ENCODE peak calls at places on chromosomes 4 and X, in eight cellular contexts. Q is HFFc6, F is D341Med, S is Calu3, K is DMS79 treated with DMSO at 0.1 percent for 48 hours, D is epithelial cell of proximal tubule, W is HEK293T, G is GM04504. Y is an unnamed sample.

GRCh38 chr4:1198070-1198844 is 25.9 kb upstream of the SPON2 start:
- DNase-seq in Q (peak), F (no peak), S (no peak), K (no peak), D (no peak), W (no peak), G (no peak), Y (no peak)

GRCh38 chrX:150092549-150092948 is 154.3 kb upstream of the EOLA2 start:
- DNase-seq in Q (no peak), F (no peak), S (no peak), K (peak), D (no peak), W (no peak), G (no peak), Y (no peak)

GRCh38 chr4:170391066-170391754 is 301.5 kb upstream of the AADAT start:
- DNase-seq in Q (no peak), F (no peak), S (no peak), K (no peak), D (peak), W (no peak), G (peak), Y (no peak)

GRCh38 chrX:11423362-11423818 is 130.2 kb downstream of the AMELX start:
- DNase-seq in Q (peak), F (no peak), S (peak), K (no peak), D (no peak), W (no peak), G (no peak), Y (no peak)

GRCh38 chr4:152723236-152723635 is 43.4 kb upstream of the TMEM154 start:
- DNase-seq in Q (no peak), F (no peak), S (no peak), K (no peak), D (no peak), W (no peak), G (no peak), Y (no peak)

GRCh38 chr4:83110222-83110945 is 4.1 kb downstream of the PLAC8 start:
- DNase-seq in Q (peak), F (peak), S (peak), K (peak), D (peak), W (peak), G (peak), Y (peak)

GRCh38 chrX:43500240-43500639 is 155.9 kb upstream of the MAOA start:
- DNase-seq in Q (no peak), F (no peak), S (no peak), K (no peak), D (no peak), W (no peak), G (no peak), Y (peak)

GRCh38 chr4:38601244-38601915 is 62.6 kb upstream of the KLF3 start:
- DNase-seq in Q (no peak), F (no peak), S (peak), K (no peak), D (peak), W (no peak), G (no peak), Y (no peak)

GRCh38 chr4:87227704-87228560 is 7.5 kb upstream of the KLHL8 start:
- DNase-seq in Q (no peak), F (no peak), S (no peak), K (no peak), D (no peak), W (no peak), G (no peak), Y (no peak)

GRCh38 chrX:3527166-3527565 is 180.7 kb upstream of the MXRA5 start:
- DNase-seq in Q (peak), F (no peak), S (no peak), K (no peak), D (no peak), W (no peak), G (no peak), Y (no peak)

GRCh38 chrX:66049056-66049455 is 9.2 kb upstream of the VSIG4 start:
- DNase-seq in Q (no peak), F (no peak), S (no peak), K (no peak), D (no peak), W (no peak), G (no peak), Y (no peak)

GRCh38 chr4:111274486-111274885 is 651.6 kb upstream of the PITX2 start:
- DNase-seq in Q (no peak), F (no peak), S (no peak), K (no peak), D (no peak), W (no peak), G (no peak), Y (no peak)

GRCh38 chr4:144591401-144591800 is 54.6 kb upstream of the HHIP start:
- DNase-seq in Q (peak), F (peak), S (peak), K (no peak), D (peak), W (no peak), G (peak), Y (no peak)

GRCh38 chrX:132837126-132837525 is 121.3 kb downstream of the HS6ST2 start:
- DNase-seq in Q (no peak), F (no peak), S (peak), K (no peak), D (peak), W (no peak), G (peak), Y (no peak)

GRCh38 chrX:28016823-28017222 is 35.6 kb upstream of the DCAF8L1 start:
- DNase-seq in Q (no peak), F (no peak), S (no peak), K (no peak), D (no peak), W (no peak), G (no peak), Y (no peak)

GRCh38 chr4:4420421-4420820 is 33.5 kb downstream of the NSG1 start:
- DNase-seq in Q (no peak), F (peak), S (no peak), K (no peak), D (no peak), W (no peak), G (no peak), Y (no peak)

GRCh38 chr4:105741548-105741947 is 33.0 kb downstream of the GSTCD start:
- DNase-seq in Q (no peak), F (no peak), S (no peak), K (no peak), D (no peak), W (no peak), G (no peak), Y (no peak)

GRCh38 chr4:148510211-148510610 is 68.0 kb upstream of the NR3C2 start:
- DNase-seq in Q (no peak), F (no peak), S (no peak), K (no peak), D (no peak), W (no peak), G (no peak), Y (no peak)

GRCh38 chr4:74501579-74501978 is 56.6 kb downstream of the AREG start:
- DNase-seq in Q (peak), F (no peak), S (no peak), K (no peak), D (no peak), W (no peak), G (peak), Y (no peak)

GRCh38 chr4:130563891-130564418 is 1468.0 kb downstream of the C4orf33 start:
- DNase-seq in Q (no peak), F (no peak), S (no peak), K (no peak), D (no peak), W (no peak), G (no peak), Y (no peak)

GRCh38 chr4:182400754-182401153 is 157.6 kb downstream of the TENM3 start:
- DNase-seq in Q (no peak), F (no peak), S (no peak), K (no peak), D (no peak), W (no peak), G (no peak), Y (no peak)